ENCODE peak calls at places on chromosomes 12 and 14, in eight cellular contexts. G, R, E, Z, B, D, W and H are unnamed samples.

GRCh38 chr12:98188649-98189048 is 326.7 kb upstream of the TMPO start:
- DNase-seq in G (no peak), W (no peak), B (no peak), D (no peak), E (no peak), Z (peak; percentile 38), R (no peak), H (no peak)

GRCh38 chr14:76929927-76930326 is 98.6 kb downstream of the IRF2BPL start:
- DNase-seq in R (peak; percentile 82), B (peak; percentile 82), G (no peak), W (peak; percentile 32), E (peak; percentile 56), D (no peak), Z (no peak), H (peak; percentile 40)

GRCh38 chr12:115375188-115375991 is 691.4 kb upstream of the TBX3 start:
- DNase-seq in R (no peak), B (no peak), E (no peak), G (no peak), Z (peak; percentile 71), D (no peak), W (no peak), H (no peak)

GRCh38 chr12:5516781-5517180 is 84.9 kb downstream of the NTF3 start:
- DNase-seq in D (no peak), B (no peak), W (no peak), Z (no peak), G (no peak), E (no peak), R (no peak), H (no peak)

GRCh38 chr12:112524676-112525425 is 106.1 kb downstream of the PTPN11 start:
- DNase-seq in D (no peak), E (no peak), Z (peak; percentile 48), R (no peak), B (no peak), G (no peak), W (no peak), H (no peak)

GRCh38 chr12:9701380-9702154 is 31.3 kb downstream of the CLECL1 start:
- DNase-seq in W (no peak), D (no peak), R (peak; percentile 36), B (no peak), Z (no peak), E (no peak), G (no peak), H (no peak)

GRCh38 chr12:15520083-15520482 is 197.8 kb downstream of the PTPRO start:
- DNase-seq in G (no peak), R (no peak), D (no peak), B (no peak), Z (no peak), W (no peak), E (no peak), H (no peak)

GRCh38 chr14:52069617-52070431 is 965 bp upstream of the NID2 start:
- DNase-seq in W (no peak), R (no peak), D (peak; percentile 82), B (peak; percentile 82), E (no peak), G (no peak), Z (peak; percentile 74), H (no peak)

GRCh38 chr12:127381043-127381668 is 885.8 kb upstream of the TMEM132C start:
- DNase-seq in G (peak; percentile 24), W (no peak), Z (peak; percentile 9), E (no peak), B (no peak), R (no peak), D (peak; percentile 75), H (no peak)

GRCh38 chr14:50060871-50061663 is 55.3 kb downstream of the VCPKMT start:
- DNase-seq in W (peak; percentile 32), D (peak; percentile 79), G (peak; percentile 41), Z (peak; percentile 96), R (peak; percentile 56), B (peak; percentile 86), E (peak; percentile 27), H (peak; percentile 32)

GRCh38 chr12:129212221-129212630 is 358.9 kb downstream of the GLT1D1 start:
- DNase-seq in W (no peak), G (no peak), D (no peak), B (no peak), R (no peak), Z (no peak), E (no peak), H (no peak)

GRCh38 chr12:59491877-59492276 is 104.0 kb upstream of the SLC16A7 start:
- DNase-seq in B (no peak), W (no peak), R (no peak), Z (no peak), D (no peak), G (no peak), E (no peak), H (no peak)

GRCh38 chr14:97824218-97824617 is 1027.0 kb downstream of the VRK1 start:
- DNase-seq in R (no peak), W (no peak), G (peak; percentile 30), E (no peak), D (no peak), B (no peak), Z (no peak), H (no peak)

GRCh38 chr12:47413806-47414205 is 292.0 kb downstream of the RPAP3 start:
- DNase-seq in G (no peak), W (no peak), R (no peak), Z (no peak), B (no peak), D (no peak), E (no peak), H (no peak)

GRCh38 chr14:23160924-23161522 is 22.4 kb downstream of the SLC7A8 start:
- DNase-seq in R (no peak), W (no peak), D (no peak), B (no peak), Z (peak; percentile 95), G (no peak), E (no peak), H (no peak)

GRCh38 chr12:13194462-13195110 is 1.9 kb upstream of the EMP1 start:
- DNase-seq in Z (no peak), R (no peak), G (no peak), W (no peak), B (no peak), D (no peak), E (no peak), H (no peak)

GRCh38 chr14:23539209-23539866 is 12.2 kb downstream of the ZFHX2 start:
- DNase-seq in W (no peak), R (no peak), D (no peak), B (no peak), G (peak; percentile 58), E (no peak), Z (peak; percentile 59), H (no peak)

GRCh38 chr14:99971929-99972747 is 93.1 kb upstream of the EVL start:
- DNase-seq in B (no peak), W (peak; percentile 13), G (peak; percentile 19), D (no peak), Z (peak; percentile 14), E (no peak), R (peak; percentile 26), H (no peak)

GRCh38 chr12:114918535-114919233 is 234.7 kb upstream of the TBX3 start:
- DNase-seq in B (no peak), D (no peak), G (no peak), Z (peak; percentile 22), W (no peak), R (no peak), E (no peak), H (no peak)

GRCh38 chr14:77864580-77864979 is 64.7 kb downstream of the ADCK1 start:
- DNase-seq in B (no peak), Z (no peak), D (no peak), W (no peak), R (no peak), E (no peak), G (no peak), H (no peak)

GRCh38 chr14:79370969-79371368 is 840.3 kb downstream of the DIO2 start:
- DNase-seq in W (no peak), E (no peak), B (no peak), D (no peak), G (no peak), R (no peak), Z (no peak), H (no peak)

GRCh38 chr14:76950043-76951020 is 78.2 kb downstream of the IRF2BPL start:
- DNase-seq in Z (peak; percentile 58), W (no peak), B (no peak), R (no peak), G (no peak), D (no peak), E (no peak), H (no peak)

DNA sequence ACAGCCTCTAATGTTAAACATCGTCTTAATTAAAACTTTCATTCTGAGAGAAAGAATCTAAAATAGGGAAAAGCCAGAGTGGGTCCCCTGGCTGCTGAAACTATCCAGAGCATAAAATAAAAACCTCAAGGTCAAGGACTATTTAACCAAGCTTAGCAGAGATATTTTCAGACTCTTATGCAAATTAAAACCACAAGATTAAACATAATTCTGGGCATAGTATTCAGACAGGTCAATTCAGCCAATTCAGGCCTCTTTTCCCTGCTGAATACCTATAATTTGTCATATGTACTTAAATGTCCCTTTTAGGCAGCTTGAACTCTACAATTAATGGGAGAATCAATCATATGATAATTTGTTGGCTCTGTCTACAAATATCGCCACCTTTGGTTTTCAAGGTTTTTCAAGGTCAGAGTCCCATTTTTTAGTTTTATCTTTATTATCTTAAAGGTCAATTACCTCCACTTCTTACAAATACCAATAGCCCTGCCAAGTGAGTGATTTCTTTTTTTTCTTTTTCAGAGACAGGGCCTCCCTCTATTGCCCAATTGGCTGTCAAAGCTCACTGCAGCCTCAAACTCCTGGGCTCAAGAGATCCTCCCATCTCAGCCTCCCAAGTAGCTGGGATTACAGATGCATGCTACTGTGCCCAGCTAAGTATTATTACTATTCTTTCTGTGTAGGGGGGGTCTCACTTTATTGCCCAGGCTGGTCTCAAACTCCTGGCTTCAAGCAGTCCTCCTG is 257.1 kb downstream of the PHLDA1 start:
- DNase-seq in G (peak; percentile 49), R (no peak), B (no peak), D (no peak), W (no peak), Z (no peak), E (no peak), H (no peak)
- H3K4me1 ChIP-seq in G (peaks cover 37% of the 10 kb centered on the region), R (no peaks in the 10 kb centered on the region), B (no peaks in the 10 kb centered on the region), D (no peaks in the 10 kb centered on the region), W (no peaks in the 10 kb centered on the region), Z (peaks cover 3% of the 10 kb centered on the region), E (no peaks in the 10 kb centered on the region), H (no peaks in the 10 kb centered on the region)

DNA sequence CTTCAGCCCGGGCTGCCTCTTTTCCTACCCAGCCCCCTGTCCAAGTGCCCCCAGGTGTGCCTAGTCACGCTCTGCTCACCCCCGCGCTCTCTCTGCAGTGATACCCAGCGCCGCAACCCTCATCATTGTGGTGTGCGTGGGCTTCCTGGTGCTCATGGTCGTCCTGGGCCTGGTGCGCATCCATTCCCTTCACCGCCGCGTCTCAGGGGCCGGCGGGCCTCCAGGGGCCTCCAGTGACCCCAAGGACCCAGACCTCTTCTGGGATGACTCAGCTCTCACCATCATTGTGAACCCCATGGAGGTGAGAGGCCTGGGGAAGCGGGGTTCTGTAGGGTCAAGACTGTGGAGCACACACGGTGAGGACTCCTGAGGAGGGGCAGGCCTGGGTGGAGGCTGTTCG is 27.2 kb downstream of the CLSTN3 start:
- DNase-seq in D (no peak), R (no peak), B (peak; percentile 39), E (no peak), W (no peak), Z (no peak), G (no peak), H (no peak)
- H3K27ac ChIP-seq in D (no peak overlapping the region), R (no peak overlapping the region), B (no peak overlapping the region), E (no peak overlapping the region), W (no peak overlapping the region), Z (no peak overlapping the region), G (no peak overlapping the region), H (no peak overlapping the region)

GRCh38 chr12:124871297-124871696 is 7.6 kb upstream of the SCARB1 start:
- DNase-seq in G (no peak), W (no peak), R (no peak), D (no peak), E (no peak), B (no peak), Z (no peak), H (no peak)
- H3K4me3 ChIP-seq in G (no peak overlapping the region), W (no peak overlapping the region), R (no peak overlapping the region), D (no peak overlapping the region), E (no peak overlapping the region), B (no peak overlapping the region), Z (no peak overlapping the region), H (no peak overlapping the region)

GRCh38 chr14:64758025-64758521 is 53.8 kb downstream of the PLEKHG3 start:
- DNase-seq in Z (peak; percentile 28), D (peak; percentile 44), W (peak; percentile 34), B (no peak), E (no peak), G (no peak), R (peak; percentile 48), H (peak; percentile 31)
- H3K4me1 ChIP-seq in Z (peaks cover 36% of the 10 kb centered on the region), D (no peaks in the 10 kb centered on the region), W (peaks cover 61% of the 10 kb centered on the region), B (peaks cover 78% of the 10 kb centered on the region), E (peaks cover 58% of the 10 kb centered on the region), G (no peaks in the 10 kb centered on the region), R (no peaks in the 10 kb centered on the region), H (peaks cover 75% of the 10 kb centered on the region)